ENCODE peak calls at places on chromosomes 3 and 15, in ten cellular contexts. V is astrocyte, I is aorta, T is AG09309, W is lower lobe of right lung, B is AG10803, Q is psoas muscle, Z is ovary, E is PC-3, G is esophagus muscularis mucosa. K is an unnamed sample.
A peak's percentile ranks its signal among the peaks of the same experiment; 100 is the strongest.

GRCh38 chr3:116741462-116741861 is 31.9 kb downstream of the TUSC7 start:
- DNase-seq in Z (no peak), E (no peak), I (no peak), T (no peak), G (no peak), B (no peak), W (no peak), Q (no peak), V (no peak), K (no peak)

GRCh38 chr15:96887730-96888129 is 557.2 kb downstream of the NR2F2 start:
- DNase-seq in T (no peak), B (no peak), E (peak; percentile 20), I (no peak), Z (no peak), V (peak; percentile 3), Q (no peak), W (no peak), G (no peak), K (no peak)

GRCh38 chr15:48090115-48090514 is 30.7 kb upstream of the SLC24A5 start:
- DNase-seq in B (no peak), W (no peak), T (no peak), E (no peak), I (no peak), Z (no peak), G (no peak), Q (no peak), V (no peak), K (no peak)

GRCh38 chr3:38127611-38128302 is 9.2 kb downstream of the ACAA1 start:
- DNase-seq in E (no peak), W (peak; percentile 69), Q (no peak), T (no peak), I (no peak), Z (no peak), V (no peak), B (no peak), G (no peak), K (no peak)

GRCh38 chr3:23779841-23780240 is 25.9 kb upstream of the UBE2E1 start:
- DNase-seq in W (no peak), Z (no peak), G (no peak), T (no peak), E (no peak), Q (no peak), B (no peak), I (no peak), V (no peak), K (no peak)

GRCh38 chr3:189673535-189673934 is 42.3 kb downstream of the TP63 start:
- DNase-seq in I (no peak), E (no peak), W (no peak), Z (no peak), G (no peak), V (no peak), B (no peak), Q (no peak), T (no peak), K (no peak)

GRCh38 chr3:25831578-25831977 is 41.7 kb downstream of the OXSM start:
- DNase-seq in Q (no peak), W (no peak), Z (no peak), E (peak; percentile 46), B (peak; percentile 20), G (no peak), V (peak; percentile 9), T (no peak), I (no peak), K (no peak)

GRCh38 chr15:100559330-100559729 is 30.6 kb upstream of the CERS3 start:
- DNase-seq in Z (no peak), I (no peak), Q (peak; percentile 71), W (no peak), T (peak; percentile 55), E (peak; percentile 34), V (peak; percentile 9), G (no peak), B (peak; percentile 78), K (no peak)

DNA sequence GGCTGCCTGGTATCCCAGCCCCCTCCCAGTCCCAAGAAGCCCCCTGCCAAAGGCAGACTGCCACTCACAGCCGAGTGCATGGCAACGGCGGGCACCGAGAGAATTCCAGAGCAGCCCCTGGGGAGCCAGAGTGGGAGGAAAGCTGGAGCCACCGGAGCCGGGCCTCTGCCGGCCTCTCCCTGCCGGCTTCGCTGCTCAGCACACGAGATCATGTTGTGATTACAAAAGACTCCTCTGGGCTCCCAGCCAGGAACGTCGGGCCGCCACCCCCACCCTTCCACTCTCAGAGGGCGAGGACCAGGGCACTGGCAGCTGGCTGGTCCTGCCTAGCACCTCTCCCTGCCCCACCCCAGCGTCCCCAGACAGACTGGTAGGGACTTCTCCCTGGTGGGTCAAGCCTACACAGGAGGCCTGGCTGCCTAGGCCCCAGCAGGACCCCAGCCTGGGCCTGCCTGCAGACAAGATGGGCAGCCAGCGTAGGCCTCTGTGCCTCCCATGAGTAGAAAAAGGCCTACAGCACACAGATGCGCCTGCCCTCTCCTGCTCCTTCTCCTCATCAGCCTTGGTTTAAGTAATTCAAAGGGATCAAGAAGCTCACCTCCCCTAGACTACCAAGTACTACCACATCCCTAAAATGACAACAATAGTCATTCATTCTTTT is at the start of gene CCDC9B:
- DNase-seq in Z (peak; percentile 89), G (peak; percentile 96), Q (peak; percentile 97), I (peak; percentile 95), B (peak; percentile 90), T (peak; percentile 46), E (peak; percentile 93), V (peak; percentile 74), W (peak; percentile 92), K (peak; percentile 93)
- H3K4me3 ChIP-seq in Z (peak within 1 kb of the TSS; percentile 26), G (peak within 1 kb of the TSS; percentile 65), Q (peak within 1 kb of the TSS; percentile 66), I (peak within 1 kb of the TSS; percentile 4), B (peak within 1 kb of the TSS; percentile 79), T (peak within 1 kb of the TSS; percentile 31), E (peak within 1 kb of the TSS; percentile 75), V (peak within 1 kb of the TSS; percentile 68), W (peak within 1 kb of the TSS; percentile 67), K (peak within 1 kb of the TSS; percentile 49)

GRCh38 chr3:13009946-13010315 is 63.3 kb downstream of the IQSEC1 start:
- DNase-seq in T (no peak), B (no peak), Z (no peak), I (peak; percentile 45), G (no peak), E (no peak), Q (no peak), W (peak; percentile 45), V (no peak), K (no peak)
- H3K4me3 ChIP-seq in T (no peak overlapping the region), B (no peak overlapping the region), Z (no peak overlapping the region), I (no peak overlapping the region), G (no peak overlapping the region), E (no peak overlapping the region), Q (no peak overlapping the region), W (no peak overlapping the region), V (no peak overlapping the region), K (no peak overlapping the region)

GRCh38 chr3:33914731-33915389 is 116.4 kb downstream of the PDCD6IP start:
- DNase-seq in T (no peak), W (no peak), E (no peak), Q (no peak), B (no peak), I (no peak), G (no peak), V (no peak), Z (no peak), K (no peak)
- H3K4me3 ChIP-seq in T (no peak overlapping the region), W (no peak overlapping the region), E (no peak overlapping the region), Q (no peak overlapping the region), B (no peak overlapping the region), I (no peak overlapping the region), G (no peak overlapping the region), V (no peak overlapping the region), Z (no peak overlapping the region), K (no peak overlapping the region)

GRCh38 chr3:128693696-128694095 is 32.3 kb upstream of the RAB7A start:
- DNase-seq in W (no peak), G (no peak), T (no peak), I (no peak), B (no peak), E (no peak), V (no peak), Z (no peak), Q (no peak), K (no peak)

GRCh38 chr3:128697336-128697735 is 28.6 kb upstream of the RAB7A start:
- DNase-seq in I (no peak), Q (no peak), W (no peak), G (no peak), V (no peak), E (no peak), T (no peak), Z (no peak), B (no peak), K (no peak)

GRCh38 chr3:128702391-128702790 is 23.6 kb upstream of the RAB7A start:
- DNase-seq in T (no peak), B (no peak), Z (no peak), I (no peak), E (no peak), W (no peak), V (no peak), Q (no peak), G (no peak), K (no peak)

GRCh38 chr3:128701342-128702212 is 24.4 kb upstream of the RAB7A start:
- DNase-seq in Z (no peak), W (no peak), G (no peak), B (no peak), I (peak; percentile 58), V (no peak), T (no peak), E (no peak), Q (no peak), K (no peak)

DNA sequence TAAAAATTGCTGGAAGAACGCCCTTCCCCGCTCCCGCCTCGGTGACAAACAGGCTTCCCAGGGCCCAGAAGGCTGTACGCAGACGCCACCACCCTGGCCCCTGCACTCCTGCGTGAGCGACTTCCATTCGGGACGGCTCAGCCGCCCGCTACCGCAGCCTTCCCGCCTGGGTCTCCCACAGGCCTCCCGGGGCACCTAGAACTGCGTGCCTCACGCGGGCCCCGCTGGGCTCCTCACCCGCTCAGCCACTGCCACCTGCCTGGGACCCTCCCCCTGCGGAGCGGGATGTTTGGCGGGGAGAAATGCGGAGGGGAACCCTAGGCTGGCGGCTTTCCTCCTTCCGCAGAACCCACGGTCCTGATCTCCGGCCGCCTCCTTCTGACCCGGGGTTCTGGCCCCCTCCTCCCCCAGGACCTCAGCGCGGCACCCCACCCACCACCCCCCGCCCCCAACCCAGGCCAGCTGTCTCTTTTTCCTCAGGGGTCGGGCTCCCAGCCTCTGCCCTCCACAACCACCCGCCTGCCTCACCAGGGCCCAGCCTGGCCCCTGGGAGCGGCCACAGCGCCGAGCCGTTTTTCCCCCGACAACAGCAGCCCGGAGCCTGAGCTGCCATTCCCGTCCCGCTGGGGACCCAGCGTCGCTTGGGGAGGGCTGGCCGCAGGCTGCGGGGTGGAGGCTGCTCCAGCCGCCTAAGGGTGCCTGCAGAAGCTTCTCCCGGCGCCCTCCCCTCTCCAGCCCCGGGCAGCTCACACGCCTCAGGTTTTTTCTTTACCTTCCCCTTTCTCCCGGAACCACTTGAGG is 27.6 kb upstream of the RAB7A start:
- DNase-seq in Q (peak; percentile 71), B (peak; percentile 35), V (no peak), G (no peak), E (peak; percentile 51), W (peak; percentile 62), Z (peak; percentile 41), I (peak; percentile 66), T (no peak), K (no peak)
- H3K4me3 ChIP-seq in Q (peak overlapping the region; percentile 76), B (peak overlapping the region; percentile 61), V (peak overlapping the region; percentile 52), G (peak overlapping the region; percentile 66), E (peak overlapping the region; percentile 76), W (peak overlapping the region; percentile 63), Z (peak overlapping the region; percentile 57), I (peak overlapping the region; percentile 77), T (peak overlapping the region; percentile 56), K (peak overlapping the region; percentile 70)

GRCh38 chr15:40768492-40769309 is 1.1 kb upstream of the C15orf62 start:
- DNase-seq in E (no peak), Z (no peak), G (no peak), Q (no peak), B (no peak), T (no peak), V (no peak), W (peak; percentile 45), I (no peak), K (no peak)
- H3K4me3 ChIP-seq in E (no peak overlapping the region), Z (no peak overlapping the region), G (no peak overlapping the region), Q (no peak overlapping the region), B (no peak overlapping the region), T (no peak overlapping the region), V (no peak overlapping the region), W (no peak overlapping the region), I (no peak overlapping the region), K (no peak overlapping the region)

K was measured in heart right ventricle.